ENCODE peak calls at places on chromosomes 12 and 14, in nine cellular contexts. R is coronary artery, C is heart left ventricle, S is prostate gland, F is Peyer's patch, U is endodermal cell, G is upper lobe of right lung, V is retinal pigment epithelial cell, Y is pancreas. D is an unnamed sample.

GRCh38 chr12:85441740-85442139 is 161.7 kb downstream of the ALX1 start:
- DNase-seq in R (no peak), C (no peak), S (no peak), F (no peak), U (no peak), G (no peak), V (no peak), Y (no peak), D (peak)

GRCh38 chr12:77153706-77154105 is 88.3 kb upstream of the E2F7 start:
- DNase-seq in R (no peak), C (no peak), S (no peak), F (no peak), U (no peak), G (no peak), V (no peak), Y (no peak), D (peak)

GRCh38 chr14:99807413-99808132 is 14.4 kb downstream of the EML1 start:
- DNase-seq in R (peak), C (no peak), S (no peak), F (no peak), U (peak), G (no peak), V (no peak), Y (no peak), D (no peak)

GRCh38 chr12:62435337-62436163 is 31.1 kb upstream of the MON2 start:
- DNase-seq in R (no peak), C (peak), S (peak), F (peak), U (peak), G (peak), V (no peak), Y (peak), D (peak)

GRCh38 chr14:69979882-69980281 is 100.7 kb downstream of the SMOC1 start:
- DNase-seq in R (no peak), C (no peak), S (no peak), F (no peak), U (no peak), G (no peak), V (no peak), Y (no peak), D (no peak)

GRCh38 chr12:103737881-103738280 is 103.2 kb downstream of the NT5DC3 start:
- DNase-seq in R (no peak), C (no peak), S (no peak), F (no peak), U (no peak), G (no peak), V (no peak), Y (no peak), D (no peak)

GRCh38 chr14:34111505-34111904 is 160.6 kb upstream of the EGLN3 start:
- DNase-seq in R (no peak), C (no peak), S (no peak), F (no peak), U (no peak), G (no peak), V (no peak), Y (no peak), D (no peak)

GRCh38 chr12:8033153-8034044 is 883 bp downstream of the FOXJ2 start:
- DNase-seq in R (peak), C (no peak), S (peak), F (peak), U (peak), G (no peak), V (no peak), Y (no peak), D (peak)

GRCh38 chr12:25883026-25883928 is 75.2 kb upstream of the RASSF8 start:
- DNase-seq in R (no peak), C (no peak), S (no peak), F (no peak), U (no peak), G (no peak), V (no peak), Y (no peak), D (no peak)

GRCh38 chr12:57008113-57008687 is 1.9 kb upstream of the ZBTB39 start:
- DNase-seq in R (no peak), C (no peak), S (no peak), F (no peak), U (no peak), G (no peak), V (peak), Y (no peak), D (peak)

GRCh38 chr12:32548691-32549412 is 130.2 kb upstream of the DNM1L start:
- DNase-seq in R (peak), C (no peak), S (no peak), F (no peak), U (peak), G (no peak), V (no peak), Y (no peak), D (peak)

GRCh38 chr14:33435911-33436310 is 497.2 kb downstream of the NPAS3 start:
- DNase-seq in R (no peak), C (no peak), S (no peak), F (no peak), U (no peak), G (no peak), V (peak), Y (no peak), D (no peak)

GRCh38 chr12:116113398-116114130 is 163.9 kb downstream of the MED13L start:
- DNase-seq in R (no peak), C (no peak), S (no peak), F (no peak), U (no peak), G (no peak), V (no peak), Y (no peak), D (no peak)

GRCh38 chr12:102061096-102061555 is 665 bp downstream of the WASHC3 start:
- DNase-seq in R (no peak), C (no peak), S (peak), F (no peak), U (no peak), G (no peak), V (no peak), Y (no peak), D (no peak)

GRCh38 chr12:116919706-116920485 is 9.1 kb downstream of the FBXW8 start:
- DNase-seq in R (no peak), C (no peak), S (peak), F (no peak), U (no peak), G (no peak), V (no peak), Y (no peak), D (no peak)

GRCh38 chr12:54879132-54879531 is 24.8 kb downstream of the MUCL1 start:
- DNase-seq in R (no peak), C (no peak), S (no peak), F (no peak), U (no peak), G (no peak), V (no peak), Y (no peak), D (peak)

GRCh38 chr14:101075801-101076413 is 172.4 kb upstream of the RTL1 start:
- DNase-seq in R (peak), C (no peak), S (no peak), F (peak), U (peak), G (peak), V (no peak), Y (peak), D (no peak)

GRCh38 chr12:8948711-8949524 is 527 bp downstream of the M6PR start:
- DNase-seq in R (no peak), C (no peak), S (no peak), F (peak), U (peak), G (no peak), V (no peak), Y (no peak), D (peak)

GRCh38 chr12:13347241-13348043 is 150.9 kb downstream of the EMP1 start:
- DNase-seq in R (no peak), C (no peak), S (no peak), F (no peak), U (no peak), G (no peak), V (no peak), Y (no peak), D (peak)

GRCh38 chr12:2347137-2347843 is 294.5 kb downstream of the CACNA1C start:
- DNase-seq in R (peak), C (no peak), S (no peak), F (no peak), U (peak), G (no peak), V (no peak), Y (no peak), D (no peak)

GRCh38 chr14:64718762-64719161 is 14.5 kb downstream of the PLEKHG3 start:
- DNase-seq in R (no peak), C (no peak), S (no peak), F (peak), U (peak), G (no peak), V (no peak), Y (no peak), D (no peak)

GRCh38 chr14:39395555-39396254 is 36.5 kb downstream of the FBXO33 start:
- DNase-seq in R (no peak), C (no peak), S (no peak), F (no peak), U (peak), G (no peak), V (no peak), Y (no peak), D (peak)

GRCh38 chr12:108475396-108475795 is 39.7 kb upstream of the FICD start:
- DNase-seq in R (no peak), C (no peak), S (no peak), F (no peak), U (no peak), G (no peak), V (no peak), Y (no peak), D (no peak)

GRCh38 chr12:60803147-60803546 is 1207.3 kb downstream of the SLC16A7 start:
- DNase-seq in R (no peak), C (no peak), S (no peak), F (no peak), U (no peak), G (no peak), V (no peak), Y (no peak), D (peak)

GRCh38 chr12:127984386-127985055 is 282.4 kb upstream of the TMEM132C start:
- DNase-seq in R (no peak), C (no peak), S (no peak), F (no peak), U (no peak), G (no peak), V (no peak), Y (no peak), D (no peak)

GRCh38 chr14:21860172-21860571 is 186.6 kb upstream of the OR4E1 start:
- DNase-seq in R (no peak), C (no peak), S (no peak), F (peak), U (peak), G (no peak), V (no peak), Y (no peak), D (no peak)

GRCh38 chr14:76826122-76826521 is at the start of gene LRRC74A:
- DNase-seq in R (no peak), C (no peak), S (no peak), F (no peak), U (no peak), G (no peak), V (no peak), Y (no peak), D (no peak)

GRCh38 chr14:97109234-97109633 is 312.1 kb downstream of the VRK1 start:
- DNase-seq in R (no peak), C (no peak), S (no peak), F (no peak), U (no peak), G (no peak), V (no peak), Y (no peak), D (no peak)

GRCh38 chr12:95642583-95642982 is 91.3 kb upstream of the USP44 start:
- DNase-seq in R (no peak), C (no peak), S (no peak), F (no peak), U (no peak), G (no peak), V (no peak), Y (no peak), D (no peak)

GRCh38 chr12:114779203-114779602 is 95.2 kb upstream of the TBX3 start:
- DNase-seq in R (no peak), C (no peak), S (no peak), F (no peak), U (no peak), G (no peak), V (no peak), Y (no peak), D (no peak)

GRCh38 chr14:24310666-24311604 is at the start of gene LTB4R:
- DNase-seq in R (no peak), C (peak), S (peak), F (peak), U (no peak), G (peak), V (peak), Y (peak), D (peak)
- TF ChIP-seq CTCF in R (no peak), C (peak), S (peak), F (peak), U (no peak), G (peak), V (peak), Y (peak), D (peak)

GRCh38 chr14:104117341-104118005 is 20.9 kb upstream of the KIF26A start:
- DNase-seq in R (no peak), C (no peak), S (no peak), F (peak), U (peak), G (peak), V (no peak), Y (no peak), D (no peak)
- H3K4me3 ChIP-seq in R (peak), C (no peak), S (peak), F (peak), U (no peak), G (peak), V (no peak), Y (peak), D (no peak)

GRCh38 chr14:102213984-102214658 is 74.4 kb downstream of the WDR20 start:
- DNase-seq in R (no peak), C (no peak), S (no peak), F (no peak), U (peak), G (peak), V (no peak), Y (no peak), D (no peak)
- TF ChIP-seq CTCF in R (no peak), C (no peak), S (no peak), F (no peak), U (peak), G (peak), V (peak), Y (no peak), D (no peak)

GRCh38 chr14:67392123-67392522 is 19.8 kb downstream of the PLEK2 start:
- DNase-seq in R (no peak), C (no peak), S (peak), F (no peak), U (no peak), G (no peak), V (no peak), Y (no peak), D (no peak)

GRCh38 chr14:67390135-67390534 is 21.8 kb downstream of the PLEK2 start:
- DNase-seq in R (no peak), C (no peak), S (no peak), F (no peak), U (no peak), G (no peak), V (no peak), Y (no peak), D (no peak)

GRCh38 chr14:67391266-67391665 is 20.7 kb downstream of the PLEK2 start:
- DNase-seq in R (no peak), C (no peak), S (no peak), F (no peak), U (no peak), G (no peak), V (no peak), Y (no peak), D (no peak)

GRCh38 chr14:67387195-67387594 is 24.8 kb downstream of the PLEK2 start:
- DNase-seq in R (no peak), C (no peak), S (no peak), F (no peak), U (no peak), G (no peak), V (no peak), Y (no peak), D (peak)

GRCh38 chr14:67389261-67389660 is 22.7 kb downstream of the PLEK2 start:
- DNase-seq in R (no peak), C (no peak), S (no peak), F (no peak), U (no peak), G (no peak), V (no peak), Y (no peak), D (no peak)
- H3K4me3 ChIP-seq in R (no peak), C (no peak), S (no peak), F (no peak), U (no peak), G (no peak), V (no peak), Y (no peak), D (no peak)

DNA sequence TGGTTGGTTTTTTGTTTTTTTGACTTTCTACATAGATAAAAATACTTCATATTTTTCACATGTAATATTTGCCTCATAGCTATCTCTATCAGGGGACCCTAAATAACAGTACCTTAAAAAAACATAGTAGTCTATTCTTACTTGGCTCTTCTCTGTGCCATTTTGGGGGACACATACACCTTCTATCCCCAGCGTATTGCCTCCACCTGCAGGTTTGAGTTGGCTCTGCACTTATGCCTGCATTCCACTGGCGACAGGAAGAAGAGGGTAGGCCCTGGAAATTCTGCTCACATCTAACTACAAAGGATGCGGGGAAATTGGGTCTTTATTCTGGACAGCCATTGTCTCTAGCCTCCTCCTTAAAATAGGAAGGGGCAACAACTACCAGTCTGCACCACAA is 13.8 kb upstream of the IFI27L2 start:
- DNase-seq in R (no peak), C (no peak), S (no peak), F (no peak), U (peak), G (no peak), V (no peak), Y (no peak), D (peak)
- TF ChIP-seq CTCF in R (no peak), C (no peak), S (no peak), F (no peak), U (peak), G (peak), V (peak), Y (no peak), D (peak)

GRCh38 chr14:73455294-73455693 is 3.1 kb downstream of the NUMB start:
- DNase-seq in R (no peak), C (no peak), S (no peak), F (no peak), U (no peak), G (no peak), V (no peak), Y (no peak), D (no peak)
- H3K4me3 ChIP-seq in R (no peak), C (no peak), S (no peak), F (no peak), U (peak), G (peak), V (no peak), Y (peak), D (no peak)

GRCh38 chr12:131830335-131831020 is 2.3 kb downstream of the MMP17 start:
- DNase-seq in R (no peak), C (peak), S (peak), F (peak), U (peak), G (peak), V (no peak), Y (peak), D (peak)

GRCh38 chr12:131831021-131831571 is 2.9 kb downstream of the MMP17 start:
- DNase-seq in R (no peak), C (peak), S (no peak), F (no peak), U (peak), G (no peak), V (no peak), Y (peak), D (peak)

GRCh38 chr12:131829351-131829794 is 1.2 kb downstream of the MMP17 start:
- DNase-seq in R (peak), C (peak), S (no peak), F (no peak), U (peak), G (peak), V (no peak), Y (peak), D (peak)

GRCh38 chr12:131828671-131829350 is 618 bp downstream of the MMP17 start:
- DNase-seq in R (no peak), C (no peak), S (no peak), F (no peak), U (peak), G (peak), V (no peak), Y (peak), D (no peak)

DNA sequence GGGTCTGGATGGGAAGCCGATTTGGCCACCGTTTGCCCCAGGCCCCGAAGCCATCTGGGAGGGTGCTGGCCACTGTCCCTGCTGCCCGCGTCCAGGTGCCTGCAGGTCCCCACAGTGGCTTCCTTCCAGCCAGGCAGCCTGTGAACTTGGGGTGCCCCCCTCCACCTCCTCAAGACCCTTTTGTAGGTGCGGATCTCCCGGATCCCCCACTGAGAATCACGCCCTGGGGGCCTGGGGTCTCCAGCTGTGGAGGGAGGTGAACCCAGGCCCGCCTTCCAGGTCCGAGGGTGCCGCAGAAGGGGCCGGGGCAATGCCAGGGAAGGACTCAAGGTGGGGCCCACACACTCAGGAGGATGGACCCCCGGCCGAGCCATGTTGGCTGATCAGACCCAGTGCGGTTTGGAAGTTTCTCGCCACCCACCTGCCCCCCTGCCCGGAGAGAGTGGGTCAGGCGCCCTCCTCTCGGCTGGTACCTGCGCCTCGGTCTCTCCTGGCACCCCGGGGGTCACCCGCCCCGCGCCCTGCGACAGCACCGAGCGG is 1.7 kb downstream of the MMP17 start:
- DNase-seq in R (peak), C (no peak), S (no peak), F (no peak), U (peak), G (no peak), V (no peak), Y (peak), D (no peak)
- TF ChIP-seq CTCF in R (no peak), C (no peak), S (no peak), F (no peak), U (no peak), G (no peak), V (no peak), Y (no peak), D (no peak)

GRCh38 chr12:72276212-72276865 is 4.2 kb downstream of the TRHDE start:
- DNase-seq in R (no peak), C (no peak), S (no peak), F (no peak), U (no peak), G (no peak), V (no peak), Y (no peak), D (no peak)
- H3K4me3 ChIP-seq in R (no peak), C (no peak), S (no peak), F (no peak), U (no peak), G (no peak), V (no peak), Y (peak), D (peak)